ENCODE peak calls at places on chromosome X, in seven cellular contexts. One of them, this sample, is unnamed.

GRCh38 chrX:131762802-131763234 is 218.9 kb downstream of the OR13H1 start:
- DNase-seq in AG10803: peak; percentile 5
- DNase-seq in ovary: peak; percentile 60
- DNase-seq in Peyer's patch: peak; percentile 74
- DNase-seq in cardiac fibroblast: no peak
- DNase-seq in GM13976: peak; percentile 12
- DNase-seq in fibroblast of pulmonary artery: no peak
- DNase-seq in this sample: peak; percentile 28

GRCh38 chrX:77691916-77692315 is 94.1 kb downstream of the ATRX start:
- DNase-seq in Peyer's patch: no peak
- DNase-seq in AG10803: no peak
- DNase-seq in ovary: no peak
- DNase-seq in cardiac fibroblast: no peak
- DNase-seq in GM13976: no peak
- DNase-seq in fibroblast of pulmonary artery: no peak
- DNase-seq in this sample: no peak

GRCh38 chrX:7272301-7272700 is 124.3 kb upstream of the PUDP start:
- DNase-seq in fibroblast of pulmonary artery: no peak
- DNase-seq in Peyer's patch: no peak
- DNase-seq in cardiac fibroblast: no peak
- DNase-seq in GM13976: no peak
- DNase-seq in ovary: no peak
- DNase-seq in AG10803: peak; percentile 78
- DNase-seq in this sample: no peak

GRCh38 chrX:41558531-41558930 is 111.4 kb downstream of the NYX start:
- DNase-seq in cardiac fibroblast: peak; percentile 45
- DNase-seq in AG10803: peak; percentile 20
- DNase-seq in GM13976: peak; percentile 18
- DNase-seq in Peyer's patch: no peak
- DNase-seq in ovary: no peak
- DNase-seq in fibroblast of pulmonary artery: peak; percentile 53
- DNase-seq in this sample: peak; percentile 16

GRCh38 chrX:96004386-96004785 is 680.3 kb upstream of the DIAPH2 start:
- DNase-seq in Peyer's patch: no peak
- DNase-seq in fibroblast of pulmonary artery: peak; percentile 71
- DNase-seq in cardiac fibroblast: peak; percentile 38
- DNase-seq in GM13976: no peak
- DNase-seq in AG10803: peak; percentile 0
- DNase-seq in ovary: no peak
- DNase-seq in this sample: no peak

GRCh38 chrX:155048997-155049619 is 21.8 kb downstream of the CMC4 start:
- DNase-seq in cardiac fibroblast: peak; percentile 73
- DNase-seq in AG10803: peak; percentile 58
- DNase-seq in GM13976: no peak
- DNase-seq in fibroblast of pulmonary artery: peak; percentile 70
- DNase-seq in ovary: peak; percentile 37
- DNase-seq in Peyer's patch: peak; percentile 63
- DNase-seq in this sample: peak; percentile 60

GRCh38 chrX:389021-389441 is 2.3 kb upstream of the PPP2R3B start:
- DNase-seq in cardiac fibroblast: no peak
- DNase-seq in fibroblast of pulmonary artery: no peak
- DNase-seq in AG10803: no peak
- DNase-seq in Peyer's patch: no peak
- DNase-seq in GM13976: no peak
- DNase-seq in ovary: no peak
- DNase-seq in this sample: no peak

GRCh38 chrX:48631376-48632090 is 34.2 kb downstream of the WDR13 start:
- DNase-seq in GM13976: peak; percentile 83
- DNase-seq in cardiac fibroblast: peak; percentile 94
- DNase-seq in AG10803: peak; percentile 85
- DNase-seq in Peyer's patch: peak; percentile 87
- DNase-seq in fibroblast of pulmonary artery: peak; percentile 94
- DNase-seq in ovary: peak; percentile 82
- DNase-seq in this sample: peak; percentile 85

GRCh38 chrX:39258331-39258730 is 457.1 kb downstream of the MID1IP1 start:
- DNase-seq in fibroblast of pulmonary artery: no peak
- DNase-seq in GM13976: no peak
- DNase-seq in ovary: no peak
- DNase-seq in Peyer's patch: peak; percentile 50
- DNase-seq in cardiac fibroblast: no peak
- DNase-seq in AG10803: peak; percentile 16
- DNase-seq in this sample: no peak

GRCh38 chrX:13396887-13397286 is 77.0 kb upstream of the ATXN3L start:
- DNase-seq in AG10803: peak; percentile 75
- DNase-seq in ovary: no peak
- DNase-seq in cardiac fibroblast: peak; percentile 49
- DNase-seq in fibroblast of pulmonary artery: peak; percentile 50
- DNase-seq in Peyer's patch: no peak
- DNase-seq in GM13976: no peak
- DNase-seq in this sample: no peak

GRCh38 chrX:138127314-138127713 is 561.4 kb downstream of the ZIC3 start:
- DNase-seq in fibroblast of pulmonary artery: no peak
- DNase-seq in Peyer's patch: no peak
- DNase-seq in GM13976: no peak
- DNase-seq in ovary: no peak
- DNase-seq in AG10803: peak; percentile 38
- DNase-seq in cardiac fibroblast: no peak
- DNase-seq in this sample: no peak

GRCh38 chrX:154121961-154122360 is 22.1 kb upstream of the OPN1LW start:
- DNase-seq in cardiac fibroblast: no peak
- DNase-seq in ovary: no peak
- DNase-seq in AG10803: no peak
- DNase-seq in GM13976: no peak
- DNase-seq in Peyer's patch: no peak
- DNase-seq in fibroblast of pulmonary artery: no peak
- DNase-seq in this sample: no peak

GRCh38 chrX:132967049-132967448 is 8.6 kb upstream of the HS6ST2 start:
- DNase-seq in fibroblast of pulmonary artery: no peak
- DNase-seq in ovary: no peak
- DNase-seq in cardiac fibroblast: no peak
- DNase-seq in AG10803: no peak
- DNase-seq in GM13976: no peak
- DNase-seq in Peyer's patch: no peak
- DNase-seq in this sample: no peak

GRCh38 chrX:39518451-39519212 is 579.1 kb downstream of the BCOR start:
- DNase-seq in Peyer's patch: no peak
- DNase-seq in fibroblast of pulmonary artery: peak; percentile 0
- DNase-seq in ovary: no peak
- DNase-seq in AG10803: no peak
- DNase-seq in GM13976: no peak
- DNase-seq in cardiac fibroblast: peak; percentile 3
- DNase-seq in this sample: no peak

GRCh38 chrX:13520931-13521330 is 48.5 kb upstream of the EGFL6 start:
- DNase-seq in AG10803: peak; percentile 70
- DNase-seq in GM13976: no peak
- DNase-seq in Peyer's patch: no peak
- DNase-seq in ovary: no peak
- DNase-seq in fibroblast of pulmonary artery: no peak
- DNase-seq in cardiac fibroblast: peak; percentile 40
- DNase-seq in this sample: no peak

GRCh38 chrX:133444952-133445831 is 29.9 kb upstream of the GPC4 start:
- DNase-seq in fibroblast of pulmonary artery: no peak
- DNase-seq in cardiac fibroblast: no peak
- DNase-seq in GM13976: no peak
- DNase-seq in Peyer's patch: no peak
- DNase-seq in AG10803: no peak
- DNase-seq in ovary: no peak
- DNase-seq in this sample: no peak

GRCh38 chrX:44898411-44899221 is 25.6 kb downstream of the KDM6A start:
- DNase-seq in Peyer's patch: no peak
- DNase-seq in ovary: no peak
- DNase-seq in AG10803: no peak
- DNase-seq in fibroblast of pulmonary artery: no peak
- DNase-seq in GM13976: no peak
- DNase-seq in cardiac fibroblast: no peak
- DNase-seq in this sample: peak; percentile 57

GRCh38 chrX:70452143-70452733 is 7.6 kb downstream of the DLG3 start:
- DNase-seq in cardiac fibroblast: peak; percentile 53
- DNase-seq in Peyer's patch: peak; percentile 78
- DNase-seq in fibroblast of pulmonary artery: peak; percentile 44
- DNase-seq in AG10803: peak; percentile 26
- DNase-seq in GM13976: peak; percentile 72
- DNase-seq in ovary: peak; percentile 67
- DNase-seq in this sample: peak; percentile 54

GRCh38 chrX:103697687-103698086 is 11.2 kb upstream of the MORF4L2 start:
- DNase-seq in fibroblast of pulmonary artery: no peak
- DNase-seq in cardiac fibroblast: no peak
- DNase-seq in Peyer's patch: no peak
- DNase-seq in ovary: no peak
- DNase-seq in GM13976: no peak
- DNase-seq in AG10803: no peak
- DNase-seq in this sample: no peak

GRCh38 chrX:2875798-2876399 is 47.2 kb downstream of the GYG2 start:
- DNase-seq in ovary: no peak
- DNase-seq in fibroblast of pulmonary artery: peak; percentile 23
- DNase-seq in Peyer's patch: no peak
- DNase-seq in AG10803: no peak
- DNase-seq in cardiac fibroblast: peak; percentile 28
- DNase-seq in GM13976: no peak
- DNase-seq in this sample: peak; percentile 1

GRCh38 chrX:27918799-27919198 is 62.5 kb downstream of the DCAF8L1 start:
- DNase-seq in Peyer's patch: peak; percentile 66
- DNase-seq in ovary: no peak
- DNase-seq in GM13976: no peak
- DNase-seq in cardiac fibroblast: peak; percentile 35
- DNase-seq in fibroblast of pulmonary artery: peak; percentile 33
- DNase-seq in AG10803: no peak
- DNase-seq in this sample: no peak

GRCh38 chrX:118459494-118459893 is 36.1 kb upstream of the DOCK11 start:
- DNase-seq in cardiac fibroblast: peak; percentile 66
- DNase-seq in AG10803: peak; percentile 47
- DNase-seq in fibroblast of pulmonary artery: peak; percentile 52
- DNase-seq in GM13976: peak; percentile 46
- DNase-seq in ovary: no peak
- DNase-seq in Peyer's patch: no peak
- DNase-seq in this sample: peak; percentile 44

GRCh38 chrX:68652327-68652930 is 5.0 kb downstream of the STARD8 start:
- DNase-seq in Peyer's patch: no peak
- DNase-seq in AG10803: no peak
- DNase-seq in ovary: no peak
- DNase-seq in fibroblast of pulmonary artery: peak; percentile 36
- DNase-seq in cardiac fibroblast: peak; percentile 23
- DNase-seq in GM13976: peak; percentile 16
- DNase-seq in this sample: no peak

GRCh38 chrX:16778993-16779392 is 7.3 kb upstream of the TXLNG start:
- DNase-seq in AG10803: no peak
- DNase-seq in Peyer's patch: no peak
- DNase-seq in cardiac fibroblast: no peak
- DNase-seq in fibroblast of pulmonary artery: no peak
- DNase-seq in GM13976: no peak
- DNase-seq in ovary: no peak
- DNase-seq in this sample: no peak

GRCh38 chrX:1667566-1667965 is 52.7 kb downstream of the ASMT start:
- DNase-seq in AG10803: no peak
- DNase-seq in ovary: no peak
- DNase-seq in fibroblast of pulmonary artery: no peak
- DNase-seq in cardiac fibroblast: no peak
- DNase-seq in GM13976: no peak
- DNase-seq in Peyer's patch: no peak
- DNase-seq in this sample: no peak

GRCh38 chrX:100647095-100647494 is 3.1 kb downstream of the SRPX2 start:
- DNase-seq in Peyer's patch: no peak
- DNase-seq in AG10803: peak; percentile 75
- DNase-seq in GM13976: no peak
- DNase-seq in fibroblast of pulmonary artery: peak; percentile 59
- DNase-seq in cardiac fibroblast: peak; percentile 82
- DNase-seq in ovary: no peak
- DNase-seq in this sample: no peak
- TF ChIP-seq CTCF in Peyer's patch: no peak
- TF ChIP-seq CTCF in AG10803: peak; percentile 22
- TF ChIP-seq CTCF in GM13976: no peak
- TF ChIP-seq CTCF in fibroblast of pulmonary artery: peak; percentile 6
- TF ChIP-seq CTCF in cardiac fibroblast: peak; percentile 4
- TF ChIP-seq CTCF in ovary: no peak
- TF ChIP-seq CTCF in this sample: no peak

DNA sequence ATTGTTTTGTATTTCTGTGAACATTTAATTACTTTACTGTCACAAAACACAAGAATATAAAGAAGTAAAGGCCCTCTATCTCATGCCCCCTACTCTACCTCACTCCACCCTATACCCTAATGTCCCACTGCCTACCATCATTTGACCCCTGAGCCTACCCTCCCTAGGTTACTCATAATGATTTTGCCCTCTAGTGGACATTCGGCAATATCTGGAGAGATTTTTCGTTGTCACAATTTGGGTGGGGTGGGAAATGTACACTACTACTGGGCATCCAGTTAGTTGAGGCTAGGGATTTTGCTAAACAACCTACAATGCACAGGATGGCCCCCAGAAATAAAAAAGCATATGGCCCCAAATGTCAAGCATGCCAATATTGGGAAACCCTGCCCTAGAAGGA is 10.2 kb downstream of the TEX13A start:
- DNase-seq in ovary: no peak
- DNase-seq in GM13976: no peak
- DNase-seq in cardiac fibroblast: no peak
- DNase-seq in Peyer's patch: no peak
- DNase-seq in AG10803: no peak
- DNase-seq in fibroblast of pulmonary artery: no peak
- DNase-seq in this sample: no peak
- TF ChIP-seq CTCF in ovary: no peak
- TF ChIP-seq CTCF in GM13976: no peak
- TF ChIP-seq CTCF in cardiac fibroblast: no peak
- TF ChIP-seq CTCF in Peyer's patch: no peak
- TF ChIP-seq CTCF in AG10803: no peak
- TF ChIP-seq CTCF in fibroblast of pulmonary artery: no peak
- TF ChIP-seq CTCF in this sample: no peak

GRCh38 chrX:100680756-100681155 is 36.8 kb downstream of the SRPX2 start:
- DNase-seq in ovary: no peak
- DNase-seq in cardiac fibroblast: no peak
- DNase-seq in fibroblast of pulmonary artery: no peak
- DNase-seq in GM13976: no peak
- DNase-seq in AG10803: peak; percentile 21
- DNase-seq in Peyer's patch: no peak
- DNase-seq in this sample: no peak
- TF ChIP-seq CTCF in ovary: no peak
- TF ChIP-seq CTCF in cardiac fibroblast: no peak
- TF ChIP-seq CTCF in fibroblast of pulmonary artery: no peak
- TF ChIP-seq CTCF in GM13976: no peak
- TF ChIP-seq CTCF in AG10803: no peak
- TF ChIP-seq CTCF in Peyer's patch: no peak
- TF ChIP-seq CTCF in this sample: no peak

DNA sequence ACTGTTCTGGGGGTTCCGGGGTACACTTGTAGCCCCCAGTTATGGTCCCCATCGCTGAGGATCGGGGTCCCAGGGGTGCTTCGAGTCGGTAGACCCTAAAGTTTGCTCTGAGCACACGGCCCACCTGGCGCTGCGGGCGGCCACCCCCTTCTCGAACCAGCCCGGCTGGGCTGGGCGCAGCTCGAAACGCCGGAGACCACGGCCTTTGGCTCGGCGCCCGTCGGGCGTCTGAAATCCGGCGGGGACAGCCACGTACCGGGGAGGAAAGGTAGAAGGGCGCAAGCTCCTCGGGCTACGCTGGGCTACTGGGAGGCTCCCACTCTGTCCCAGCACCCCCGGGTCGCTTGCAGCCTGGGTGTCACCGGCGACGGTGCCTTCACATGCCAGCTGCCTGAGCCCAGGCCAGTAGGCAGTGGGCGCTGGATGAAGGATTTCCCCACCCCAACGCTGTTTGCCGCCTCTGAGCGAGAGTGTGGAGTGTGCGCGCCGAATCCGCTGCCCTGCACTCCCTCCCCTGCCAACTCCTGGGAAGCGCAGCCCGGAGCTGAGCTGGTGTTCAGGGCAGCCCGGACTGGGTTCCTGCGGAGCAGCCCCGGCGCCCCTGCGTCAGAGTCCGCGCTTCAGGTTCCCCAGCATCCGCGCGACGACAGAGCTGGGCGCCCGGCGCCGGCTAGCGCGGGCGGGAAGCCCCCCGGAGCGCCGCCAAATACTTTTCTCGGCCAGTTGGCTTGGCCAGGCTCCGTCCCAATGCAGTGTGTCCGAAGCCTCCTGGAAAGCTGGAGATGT is 637 bp downstream of the MAMLD1 start:
- DNase-seq in cardiac fibroblast: peak; percentile 49
- DNase-seq in GM13976: no peak
- DNase-seq in AG10803: peak; percentile 40
- DNase-seq in ovary: peak; percentile 58
- DNase-seq in fibroblast of pulmonary artery: peak; percentile 45
- DNase-seq in Peyer's patch: no peak
- DNase-seq in this sample: no peak
- TF ChIP-seq CTCF in cardiac fibroblast: peak; percentile 20
- TF ChIP-seq CTCF in GM13976: no peak
- TF ChIP-seq CTCF in AG10803: peak; percentile 6
- TF ChIP-seq CTCF in ovary: no peak
- TF ChIP-seq CTCF in fibroblast of pulmonary artery: peak; percentile 11
- TF ChIP-seq CTCF in Peyer's patch: no peak
- TF ChIP-seq CTCF in this sample: no peak